ENCODE peak calls at places on chromosomes 11 and 22, in seven cellular contexts. X is tibial nerve, U is transverse colon, N is A549, Z is sigmoid colon, W is stomach, L is suprapubic skin. D is an unnamed sample.

GRCh38 chr11:134330611-134331564 is 900 bp upstream of the GLB1L2 start:
- DNase-seq in X (no peak), U (no peak), N (no peak), Z (peak), W (no peak), L (no peak), D (no peak)

GRCh38 chr22:19723990-19724827 is 870 bp downstream of the GP1BB start:
- DNase-seq in X (no peak), U (no peak), N (no peak), Z (no peak), W (no peak), L (no peak), D (no peak)

GRCh38 chr11:59011672-59012071 is 72.4 kb downstream of the GLYATL1 start:
- DNase-seq in X (no peak), U (no peak), N (no peak), Z (no peak), W (no peak), L (no peak), D (no peak)

GRCh38 chr11:109851780-109852390 is 241.3 kb upstream of the ZC3H12C start:
- DNase-seq in X (no peak), U (no peak), N (no peak), Z (no peak), W (no peak), L (no peak), D (no peak)

GRCh38 chr11:124793466-124794278 is 6.5 kb downstream of the MSANTD2 start:
- DNase-seq in X (no peak), U (peak), N (peak), Z (no peak), W (no peak), L (no peak), D (no peak)

GRCh38 chr22:29359469-29359868 is 28.9 kb downstream of the AP1B1 start:
- DNase-seq in X (no peak), U (peak), N (peak), Z (peak), W (peak), L (peak), D (peak)

GRCh38 chr22:20530368-20531153 is 23.2 kb downstream of the MED15 start:
- DNase-seq in X (no peak), U (peak), N (peak), Z (no peak), W (no peak), L (no peak), D (no peak)

GRCh38 chr11:134452849-134453177 is 40.8 kb upstream of the B3GAT1 start:
- DNase-seq in X (no peak), U (no peak), N (no peak), Z (peak), W (no peak), L (no peak), D (no peak)

GRCh38 chr11:61072316-61073109 is 29.8 kb upstream of the CD5 start:
- DNase-seq in X (no peak), U (no peak), N (no peak), Z (peak), W (no peak), L (no peak), D (peak)

GRCh38 chr11:79959318-79959717 is 518.5 kb upstream of the TENM4 start:
- DNase-seq in X (no peak), U (no peak), N (no peak), Z (no peak), W (no peak), L (no peak), D (no peak)

GRCh38 chr11:128506384-128506783 is 81.0 kb downstream of the ETS1 start:
- DNase-seq in X (no peak), U (no peak), N (no peak), Z (no peak), W (no peak), L (no peak), D (no peak)

GRCh38 chr11:334264-335033 is 13.8 kb upstream of the IFITM3 start:
- DNase-seq in X (no peak), U (no peak), N (no peak), Z (peak), W (no peak), L (no peak), D (peak)

GRCh38 chr11:10818594-10818993 is 9.9 kb upstream of the EIF4G2 start:
- DNase-seq in X (no peak), U (no peak), N (no peak), Z (no peak), W (no peak), L (no peak), D (no peak)

GRCh38 chr22:49267996-49268395 is 559.7 kb downstream of the BRD1 start:
- DNase-seq in X (no peak), U (no peak), N (no peak), Z (no peak), W (no peak), L (peak), D (no peak)

GRCh38 chr11:35073691-35074382 is 65.1 kb upstream of the CD44 start:
- DNase-seq in X (no peak), U (no peak), N (no peak), Z (no peak), W (no peak), L (no peak), D (no peak)

GRCh38 chr22:33923660-33924246 is 3.5 kb upstream of the LARGE1 start:
- DNase-seq in X (peak), U (peak), N (peak), Z (peak), W (peak), L (no peak), D (peak)

GRCh38 chr11:66934971-66935779 is 23.0 kb downstream of the PC start:
- DNase-seq in X (no peak), U (no peak), N (no peak), Z (no peak), W (no peak), L (no peak), D (no peak)

GRCh38 chr11:115964091-115964490 is 459.9 kb upstream of the CADM1 start:
- DNase-seq in X (no peak), U (no peak), N (no peak), Z (no peak), W (no peak), L (no peak), D (no peak)

GRCh38 chr11:122977455-122978302 is 4.0 kb downstream of the BSX start:
- DNase-seq in X (no peak), U (no peak), N (no peak), Z (peak), W (no peak), L (no peak), D (no peak)

GRCh38 chr11:60905551-60906113 is 753 bp downstream of the PRPF19 start:
- DNase-seq in X (no peak), U (no peak), N (no peak), Z (peak), W (no peak), L (no peak), D (no peak)

GRCh38 chr22:24433868-24434471 is 6.6 kb downstream of the ADORA2A start:
- DNase-seq in X (no peak), U (peak), N (no peak), Z (peak), W (no peak), L (no peak), D (no peak)

GRCh38 chr22:23777776-23778575 is 5.3 kb downstream of the MMP11 start:
- DNase-seq in X (no peak), U (no peak), N (no peak), Z (peak), W (no peak), L (no peak), D (no peak)

GRCh38 chr11:93541884-93542752 is 1.1 kb downstream of the SMCO4 start:
- DNase-seq in X (no peak), U (peak), N (peak), Z (peak), W (peak), L (no peak), D (peak)

GRCh38 chr11:76694664-76695063 is 24.1 kb upstream of the LRRC32 start:
- DNase-seq in X (no peak), U (no peak), N (no peak), Z (no peak), W (no peak), L (no peak), D (no peak)

GRCh38 chr11:81959341-81959740 is 774.3 kb downstream of the FAM181B start:
- DNase-seq in X (no peak), U (no peak), N (no peak), Z (no peak), W (no peak), L (no peak), D (no peak)

GRCh38 chr11:8531312-8531711 is 62.7 kb downstream of the STK33 start:
- DNase-seq in X (no peak), U (no peak), N (no peak), Z (no peak), W (no peak), L (no peak), D (no peak)

GRCh38 chr22:43637267-43637666 is 174.8 kb downstream of the EFCAB6 start:
- DNase-seq in X (no peak), U (no peak), N (no peak), Z (no peak), W (no peak), L (no peak), D (no peak)

GRCh38 chr22:49515486-49515885 is 312.2 kb downstream of the BRD1 start:
- DNase-seq in X (no peak), U (no peak), N (peak), Z (no peak), W (no peak), L (no peak), D (no peak)

GRCh38 chr22:26707090-26707489 is 49.7 kb downstream of the MIAT start:
- DNase-seq in X (no peak), U (no peak), N (no peak), Z (no peak), W (no peak), L (no peak), D (no peak)

GRCh38 chr11:32006799-32007388 is 84.0 kb upstream of the RCN1 start:
- DNase-seq in X (no peak), U (no peak), N (peak), Z (no peak), W (no peak), L (no peak), D (no peak)

GRCh38 chr11:47641585-47642098 is 717 bp downstream of the MTCH2 start:
- DNase-seq in X (no peak), U (no peak), N (no peak), Z (no peak), W (no peak), L (no peak), D (no peak)

GRCh38 chr11:119533931-119534694 is 111.1 kb upstream of the THY1 start:
- DNase-seq in X (no peak), U (peak), N (peak), Z (peak), W (peak), L (no peak), D (peak)

GRCh38 chr11:60377737-60378136 is 595 bp upstream of the MS4A7 start:
- DNase-seq in X (peak), U (peak), N (no peak), Z (peak), W (no peak), L (no peak), D (no peak)

GRCh38 chr11:131579932-131580387 is 209.5 kb downstream of the NTM start:
- DNase-seq in X (no peak), U (no peak), N (peak), Z (no peak), W (no peak), L (no peak), D (peak)

DNA sequence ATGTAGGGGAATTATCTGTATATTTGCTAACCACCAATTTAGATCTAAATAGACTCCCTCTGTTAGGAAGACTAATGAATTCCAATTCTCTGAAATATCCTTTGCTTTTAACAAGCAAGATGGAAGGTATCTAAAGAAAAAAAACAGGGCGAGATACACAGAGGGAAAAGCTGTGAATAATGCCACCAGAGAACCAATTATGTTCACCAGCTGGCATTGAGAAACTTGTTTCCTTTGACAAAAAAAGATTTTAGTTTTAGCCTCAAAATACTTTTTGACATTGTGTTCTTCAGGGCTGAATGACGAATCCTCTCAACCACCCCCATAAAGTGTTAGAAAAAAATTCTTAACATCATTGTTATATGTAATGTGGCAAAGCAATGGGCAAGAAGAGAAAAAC is 19.0 kb downstream of the HTR3B start:
- DNase-seq in X (no peak), U (no peak), N (no peak), Z (no peak), W (no peak), L (no peak), D (no peak)
- H3K27ac ChIP-seq in X (no peak), U (no peak), N (no peak), Z (no peak), W (no peak), L (no peak), D (no peak)

GRCh38 chr11:20387262-20388095 is at the start of gene PRMT3:
- DNase-seq in X (peak), U (peak), N (peak), Z (peak), W (peak), L (peak), D (peak)
- TF ChIP-seq POLR2A in X (peak), U (peak), N (peak), Z (peak), W (no peak), L (no peak), D (peak)

GRCh38 chr11:96339704-96340554 is 3.1 kb downstream of the MAML2 start:
- DNase-seq in X (no peak), U (no peak), N (no peak), Z (no peak), W (no peak), L (no peak), D (peak)

GRCh38 chr11:96335389-96335788 is 7.6 kb downstream of the MAML2 start:
- DNase-seq in X (no peak), U (no peak), N (no peak), Z (no peak), W (no peak), L (no peak), D (no peak)

GRCh38 chr11:96340555-96340885 is 2.5 kb downstream of the MAML2 start:
- DNase-seq in X (no peak), U (no peak), N (no peak), Z (no peak), W (no peak), L (no peak), D (no peak)

GRCh38 chr11:96338910-96339703 is 3.9 kb downstream of the MAML2 start:
- DNase-seq in X (no peak), U (peak), N (no peak), Z (peak), W (no peak), L (no peak), D (peak)

DNA sequence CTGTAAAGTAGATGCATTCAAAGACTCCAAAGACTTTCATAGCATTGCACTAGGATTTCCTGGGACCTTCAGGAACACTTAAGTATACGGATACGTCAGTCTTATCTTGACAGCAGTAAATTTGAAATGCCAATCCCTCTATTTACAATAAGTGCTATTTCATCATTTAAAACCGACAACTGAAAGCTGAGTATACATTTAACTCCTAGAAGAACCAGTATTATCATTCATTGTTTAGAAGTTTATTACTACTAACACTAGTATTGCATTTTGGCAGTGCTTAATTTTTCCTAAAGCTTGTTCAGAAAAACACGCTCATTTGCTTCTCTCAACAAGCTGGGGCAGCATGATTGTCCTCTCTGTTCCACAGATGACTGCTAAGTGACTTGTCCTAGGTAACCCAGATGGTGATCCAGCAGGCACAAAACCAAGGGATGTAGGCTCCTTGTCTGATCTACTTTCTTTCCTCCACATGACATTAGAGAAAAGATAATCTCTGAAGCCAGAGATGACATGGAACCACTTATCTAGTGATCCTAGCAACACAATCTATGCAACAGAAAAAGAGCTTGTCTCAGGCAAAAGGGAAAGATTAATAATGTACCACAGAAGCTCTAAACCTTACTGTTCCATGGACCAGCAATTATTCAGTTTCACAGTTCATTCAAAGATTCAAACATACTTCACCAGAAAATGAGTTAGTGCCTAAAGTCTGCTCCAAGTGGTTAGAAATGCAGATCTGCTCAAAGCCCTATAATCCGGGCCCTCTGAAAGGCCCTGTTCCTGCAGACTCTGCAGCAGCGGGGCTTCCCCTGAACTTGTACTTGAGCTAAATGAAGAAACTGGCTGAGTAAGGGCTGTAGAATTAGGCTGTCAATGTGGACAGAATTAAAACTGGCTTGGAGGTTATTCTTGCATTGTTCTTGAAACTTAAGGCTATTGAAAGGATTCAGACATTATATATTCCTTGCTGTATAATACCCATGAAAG is 5.2 kb downstream of the MAML2 start:
- DNase-seq in X (no peak), U (no peak), N (no peak), Z (no peak), W (no peak), L (no peak), D (no peak)
- TF ChIP-seq EP300 in X (no peak), U (no peak), N (no peak), Z (no peak), W (no peak), L (no peak), D (no peak)

GRCh38 chr11:43803766-43804165 is 76.9 kb upstream of the ALKBH3 start:
- DNase-seq in X (no peak), U (no peak), N (no peak), Z (no peak), W (no peak), L (no peak), D (no peak)
- H3K27ac ChIP-seq in X (no peak), U (no peak), N (no peak), Z (no peak), W (no peak), L (no peak), D (no peak)

DNA sequence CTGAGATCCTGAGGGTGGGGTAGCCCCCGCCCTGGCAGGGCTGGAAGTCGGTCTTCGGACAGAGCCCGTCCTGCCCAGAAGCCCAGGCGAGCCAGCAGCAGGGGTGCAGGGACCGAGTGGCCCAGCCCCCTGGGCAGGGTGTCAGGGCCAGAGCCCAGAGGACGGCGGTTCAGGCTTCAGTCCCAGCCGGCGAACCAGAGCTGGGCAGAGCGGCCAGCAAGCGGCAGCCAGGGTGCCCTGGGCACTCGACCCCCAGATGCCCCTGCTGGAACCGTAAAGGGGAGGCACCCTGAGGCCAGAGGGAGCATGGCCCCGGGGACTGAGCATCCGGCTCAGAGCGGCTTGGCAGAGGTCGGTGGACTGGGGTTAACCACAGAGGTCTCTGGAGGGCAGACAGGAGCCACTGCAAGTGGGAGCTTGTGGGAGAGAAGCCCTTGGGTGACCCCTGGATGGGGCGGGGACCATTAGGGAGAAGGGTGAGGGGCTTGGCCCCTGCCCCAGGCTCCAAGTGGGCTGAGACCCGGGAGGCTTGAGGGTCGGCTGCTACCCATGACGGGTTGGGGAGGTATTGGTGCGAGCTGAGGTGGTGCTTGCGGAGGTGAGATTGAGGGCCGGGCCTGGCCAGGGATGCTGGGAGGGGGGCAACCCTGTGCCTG is 15.9 kb downstream of the LSP1 start:
- DNase-seq in X (no peak), U (no peak), N (no peak), Z (no peak), W (no peak), L (no peak), D (no peak)
- TF ChIP-seq POLR2A in X (no peak), U (no peak), N (no peak), Z (no peak), W (no peak), L (no peak), D (no peak)

DNA sequence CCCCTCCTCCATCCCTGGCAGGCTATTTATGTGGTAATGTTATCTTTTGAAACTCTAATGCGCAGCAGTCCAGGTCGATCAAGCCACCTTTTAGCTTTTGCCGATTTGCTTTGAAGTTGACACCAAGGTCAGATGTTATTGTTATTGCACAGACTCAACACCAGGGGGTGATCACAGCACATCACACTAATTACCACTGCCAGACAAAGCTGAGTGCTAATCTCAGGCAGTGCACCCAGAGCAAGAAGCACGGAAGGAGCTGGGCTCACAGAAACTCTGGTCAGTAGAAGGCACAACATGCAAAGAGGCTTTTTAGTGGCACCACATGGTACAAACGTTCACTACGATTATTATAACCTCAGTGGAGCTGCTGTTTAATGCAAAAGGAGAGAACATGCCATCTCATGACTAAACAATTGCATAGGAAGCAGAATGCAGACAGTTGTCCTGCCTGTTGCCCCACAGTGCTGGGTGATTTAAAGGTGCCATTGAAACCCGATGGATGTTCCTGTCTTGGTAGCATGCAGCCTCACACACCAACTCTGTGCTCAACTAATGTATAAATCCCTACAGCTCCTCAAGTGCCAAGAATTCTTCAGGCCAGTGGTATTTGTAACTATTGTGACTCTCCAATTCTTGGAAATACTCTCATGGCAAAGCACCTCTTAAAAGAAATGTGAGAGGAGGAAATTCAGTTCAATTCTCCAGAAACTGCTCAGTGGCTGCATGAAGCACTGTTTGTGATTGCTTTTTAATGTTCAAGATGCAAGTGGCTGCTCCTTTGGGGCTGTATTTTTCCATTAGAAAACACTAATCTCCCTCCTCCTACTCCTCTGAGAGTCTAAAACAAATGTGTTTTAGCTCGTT is 353.9 kb upstream of the DDI1 start:
- DNase-seq in X (peak), U (peak), N (peak), Z (peak), W (peak), L (peak), D (peak)
- TF ChIP-seq EP300 in X (peak), U (no peak), N (no peak), Z (no peak), W (no peak), L (no peak), D (no peak)

GRCh38 chr22:36298601-36299000 is 45.7 kb downstream of the APOL1 start:
- DNase-seq in X (no peak), U (no peak), N (no peak), Z (no peak), W (no peak), L (no peak), D (no peak)
- H3K27ac ChIP-seq in X (no peak), U (peak), N (no peak), Z (peak), W (no peak), L (no peak), D (no peak)

D was measured in ovary.